ENCODE peak calls at places on chromosomes 12 and 14, in nine cellular contexts. O, J, B, V, W, L, Y, R and Z are unnamed samples.

GRCh38 chr12:47577213-47577612 is 128.6 kb downstream of the RPAP3 start:
- DNase-seq in O (no peak), J (no peak), B (no peak), V (no peak), W (no peak), L (no peak), Y (no peak), R (no peak), Z (no peak)

GRCh38 chr12:95944108-95944704 is 1.1 kb downstream of the AMDHD1 start:
- DNase-seq in O (no peak), J (no peak), B (no peak), V (no peak), W (no peak), L (no peak), Y (no peak), R (no peak), Z (no peak)

GRCh38 chr14:91008759-91009409 is 51.6 kb downstream of the RPS6KA5 start:
- DNase-seq in O (no peak), J (no peak), B (no peak), V (peak), W (peak), L (peak), Y (no peak), R (no peak), Z (no peak)

GRCh38 chr14:33836203-33836894 is 114.5 kb downstream of the EGLN3 start:
- DNase-seq in O (no peak), J (no peak), B (no peak), V (no peak), W (no peak), L (no peak), Y (no peak), R (no peak), Z (no peak)

GRCh38 chr12:2531371-2531770 is 263.4 kb upstream of the FKBP4 start:
- DNase-seq in O (no peak), J (no peak), B (no peak), V (no peak), W (no peak), L (no peak), Y (no peak), R (no peak), Z (no peak)

GRCh38 chr12:69254046-69254445 is 14.7 kb downstream of the CPSF6 start:
- DNase-seq in O (no peak), J (no peak), B (peak), V (peak), W (peak), L (no peak), Y (peak), R (no peak), Z (peak)

GRCh38 chr14:39029789-39030188 is 73.2 kb downstream of the SEC23A start:
- DNase-seq in O (no peak), J (no peak), B (no peak), V (no peak), W (no peak), L (no peak), Y (no peak), R (no peak), Z (no peak)

GRCh38 chr12:107912421-107913004 is 138.0 kb downstream of the ASCL4 start:
- DNase-seq in O (peak), J (peak), B (peak), V (peak), W (no peak), L (no peak), Y (peak), R (peak), Z (peak)

GRCh38 chr14:103057372-103058208 is at the start of gene CDC42BPB:
- DNase-seq in O (peak), J (peak), B (peak), V (peak), W (peak), L (peak), Y (peak), R (peak), Z (no peak)

GRCh38 chr14:50839048-50839447 is 8.1 kb upstream of the NIN start:
- DNase-seq in O (no peak), J (no peak), B (no peak), V (no peak), W (peak), L (no peak), Y (no peak), R (no peak), Z (no peak)

GRCh38 chr14:89617142-89617460 is 200.1 kb upstream of the FOXN3 start:
- DNase-seq in O (no peak), J (no peak), B (no peak), V (no peak), W (no peak), L (no peak), Y (no peak), R (no peak), Z (no peak)
- H3K4me3 ChIP-seq in O (peak), J (no peak), B (peak), V (peak), W (peak), L (peak), Y (peak), R (peak), Z (peak)

GRCh38 chr12:103493199-103493598 is 2.6 kb downstream of the C12orf42 start:
- DNase-seq in O (no peak), J (no peak), B (no peak), V (no peak), W (no peak), L (no peak), Y (no peak), R (no peak), Z (peak)

GRCh38 chr12:103494388-103494787 is 1.4 kb downstream of the C12orf42 start:
- DNase-seq in O (no peak), J (no peak), B (no peak), V (no peak), W (no peak), L (no peak), Y (no peak), R (no peak), Z (peak)

GRCh38 chr12:103495158-103495782 is 498 bp downstream of the C12orf42 start:
- DNase-seq in O (peak), J (peak), B (peak), V (peak), W (peak), L (no peak), Y (no peak), R (peak), Z (peak)

GRCh38 chr12:103498990-103499389 is 3.2 kb upstream of the C12orf42 start:
- DNase-seq in O (no peak), J (no peak), B (no peak), V (no peak), W (no peak), L (no peak), Y (no peak), R (no peak), Z (no peak)

GRCh38 chr12:103495783-103496456 is at the start of gene C12orf42:
- DNase-seq in O (no peak), J (no peak), B (peak), V (peak), W (peak), L (no peak), Y (peak), R (no peak), Z (peak)
- H3K4me3 ChIP-seq in O (peak), J (peak), B (no peak), V (peak), W (no peak), L (peak), Y (no peak), R (peak), Z (peak)

GRCh38 chr14:53153702-53154112 is 584 bp upstream of the DDHD1 start:
- DNase-seq in O (no peak), J (no peak), B (no peak), V (no peak), W (no peak), L (no peak), Y (no peak), R (peak), Z (no peak)
- H3K4me3 ChIP-seq in O (peak), J (peak), B (peak), V (peak), W (peak), L (peak), Y (peak), R (peak), Z (peak)

GRCh38 chr14:92687681-92688433 is 60.6 kb downstream of the LGMN start:
- DNase-seq in O (peak), J (no peak), B (no peak), V (no peak), W (peak), L (no peak), Y (no peak), R (no peak), Z (no peak)
- H3K4me3 ChIP-seq in O (peak), J (peak), B (peak), V (no peak), W (peak), L (peak), Y (no peak), R (no peak), Z (no peak)

GRCh38 chr12:66960704-66961690 is 282.1 kb upstream of the GRIP1 start:
- DNase-seq in O (no peak), J (no peak), B (no peak), V (no peak), W (no peak), L (no peak), Y (peak), R (no peak), Z (no peak)
- H3K4me3 ChIP-seq in O (no peak), J (no peak), B (no peak), V (no peak), W (no peak), L (no peak), Y (no peak), R (no peak), Z (no peak)

GRCh38 chr14:37198273-37198598 is 499 bp downstream of the MIPOL1 start:
- DNase-seq in O (no peak), J (no peak), B (no peak), V (no peak), W (no peak), L (no peak), Y (no peak), R (no peak), Z (no peak)
- H3K4me3 ChIP-seq in O (peak), J (peak), B (peak), V (no peak), W (peak), L (peak), Y (peak), R (no peak), Z (no peak)

DNA sequence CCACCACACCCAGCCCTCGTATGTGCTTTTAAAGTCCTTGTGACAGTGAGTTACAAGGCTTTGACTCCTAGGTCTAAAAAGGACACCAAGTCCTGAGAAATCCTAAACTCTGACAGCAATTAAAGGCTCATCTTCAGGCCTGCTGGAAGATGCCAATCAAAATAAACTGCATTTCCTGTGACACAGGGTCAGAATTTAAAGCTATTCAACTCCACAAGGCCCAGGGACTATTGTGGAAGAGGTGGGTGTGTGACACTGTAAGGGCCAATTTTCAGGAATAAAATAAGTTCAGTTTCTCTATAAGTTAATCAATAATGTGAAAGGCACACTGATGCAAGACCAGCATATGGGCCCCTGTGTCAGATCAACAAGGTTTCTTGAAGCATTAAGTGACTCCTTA is 69.5 kb upstream of the HECTD1 start:
- DNase-seq in O (no peak), J (no peak), B (no peak), V (no peak), W (no peak), L (no peak), Y (no peak), R (no peak), Z (no peak)
- H3K4me3 ChIP-seq in O (no peak), J (no peak), B (no peak), V (no peak), W (no peak), L (no peak), Y (no peak), R (no peak), Z (no peak)

DNA sequence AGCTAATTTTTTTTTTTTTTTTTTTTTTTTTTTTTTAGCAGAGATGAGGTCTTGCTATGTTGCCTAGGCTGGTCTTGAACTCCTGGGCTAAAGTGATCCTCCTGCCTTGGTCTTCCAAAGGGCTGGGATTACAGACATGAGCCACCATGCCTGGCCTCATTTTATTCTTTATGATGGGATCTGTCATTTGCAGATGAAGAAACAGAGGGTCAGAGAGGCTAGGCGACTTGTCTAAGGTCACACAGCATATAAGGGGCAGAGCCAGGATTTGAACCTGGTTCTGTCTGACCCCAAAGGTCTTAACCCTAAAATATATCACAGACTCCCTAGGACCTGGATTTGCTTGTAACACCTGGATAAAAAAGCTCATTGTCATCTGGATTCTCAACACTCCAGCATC is 282.6 kb downstream of the KSR2 start:
- DNase-seq in O (no peak), J (no peak), B (no peak), V (no peak), W (no peak), L (no peak), Y (no peak), R (no peak), Z (no peak)
- H3K4me3 ChIP-seq in O (no peak), J (no peak), B (no peak), V (no peak), W (no peak), L (no peak), Y (no peak), R (no peak), Z (no peak)